ENCODE peak calls at places on chromosomes 5 and 9, in four cellular contexts. S is GM12865; B is skeletal muscle cell; D is stimulated activated CD4-positive, alpha-beta T cell treated with anti-CD3 and anti-CD28 coated beads, Interleukin-15, amount 100 ng/mL, for 1 hour. Y is an unnamed sample.

GRCh38 chr9:134055981-134056461 is 11.8 kb downstream of the BRD3 start:
- DNase-seq in B (peak), S (no peak), D (no peak), Y (no peak)

GRCh38 chr9:81574399-81574798 is 114.9 kb downstream of the TLE1 start:
- DNase-seq in D (no peak), B (no peak), S (no peak), Y (no peak)

GRCh38 chr9:98342819-98343208 is 87.4 kb upstream of the TBC1D2 start:
- DNase-seq in S (no peak), D (no peak), B (no peak), Y (no peak)

GRCh38 chr5:152864447-152864846 is 459.4 kb upstream of the NMUR2 start:
- DNase-seq in D (no peak), S (no peak), B (no peak), Y (no peak)

GRCh38 chr9:130699047-130699446 is 5.5 kb downstream of the EXOSC2 start:
- DNase-seq in B (no peak), D (no peak), S (no peak), Y (no peak)

GRCh38 chr9:10268500-10269485 is 344.0 kb downstream of the PTPRD start:
- DNase-seq in B (peak), S (peak), D (no peak), Y (no peak)

GRCh38 chr9:136773386-136774044 is 9.2 kb upstream of the LCN15 start:
- DNase-seq in S (peak), D (no peak), B (no peak), Y (no peak)

GRCh38 chr5:80208337-80208736 is 47.5 kb downstream of the SERINC5 start:
- DNase-seq in B (no peak), D (no peak), S (no peak), Y (no peak)

GRCh38 chr9:89619739-89620138 is 14.9 kb downstream of the GADD45G start:
- DNase-seq in S (no peak), B (no peak), D (no peak), Y (no peak)